ENCODE peak calls at places on chromosomes 2 and 18, in ten cellular contexts. R is hepatocyte; N is lower lobe of right lung; H is CD4-positive, CD25-positive, alpha-beta regulatory T cell; W is A673; G is sigmoid colon; O is right atrium auricular region; A is iPS DF 6.9; I is OCI-LY7; F is Caco-2. M is an unnamed sample.

GRCh38 chr2:216732334-216732733 is 37.0 kb upstream of the IGFBP5 start:
- DNase-seq in R (no peak), N (no peak), H (no peak), W (no peak), G (no peak), O (no peak), A (no peak), I (no peak), F (no peak), M (no peak)

GRCh38 chr2:234989183-234989701 is 37.4 kb downstream of the SH3BP4 start:
- DNase-seq in R (no peak), N (peak; percentile 94), H (no peak), W (peak; percentile 45), G (peak; percentile 91), O (peak; percentile 84), A (no peak), I (no peak), F (no peak), M (no peak)

GRCh38 chr2:217263796-217264195 is 403.9 kb upstream of the TNP1 start:
- DNase-seq in R (no peak), N (no peak), H (no peak), W (no peak), G (peak; percentile 65), O (no peak), A (no peak), I (no peak), F (no peak), M (no peak)

GRCh38 chr18:7566587-7567486 is at the start of gene PTPRM:
- DNase-seq in R (peak; percentile 94), N (peak; percentile 89), H (peak; percentile 19), W (peak; percentile 3), G (peak; percentile 97), O (peak; percentile 93), A (no peak), I (no peak), F (peak; percentile 89), M (peak; percentile 53)

GRCh38 chr2:37226863-37227262 is 4.5 kb downstream of the CEBPZ start:
- DNase-seq in R (no peak), N (no peak), H (no peak), W (no peak), G (no peak), O (no peak), A (no peak), I (no peak), F (no peak), M (peak; percentile 66)

GRCh38 chr2:167818521-167818920 is 428.9 kb downstream of the STK39 start:
- DNase-seq in R (no peak), N (no peak), H (no peak), W (no peak), G (no peak), O (no peak), A (no peak), I (no peak), F (no peak), M (no peak)

GRCh38 chr2:159557437-159558034 is 58.8 kb downstream of the BAZ2B start:
- DNase-seq in R (peak; percentile 19), N (no peak), H (no peak), W (peak; percentile 42), G (no peak), O (no peak), A (peak; percentile 16), I (peak; percentile 6), F (peak; percentile 57), M (no peak)

GRCh38 chr2:178282075-178282474 is 87.8 kb downstream of the OSBPL6 start:
- DNase-seq in R (peak; percentile 43), N (no peak), H (no peak), W (no peak), G (no peak), O (no peak), A (no peak), I (no peak), F (peak; percentile 28), M (no peak)

GRCh38 chr2:20491739-20492531 is 45.1 kb downstream of the RHOB start:
- DNase-seq in R (peak; percentile 66), N (no peak), H (no peak), W (no peak), G (peak; percentile 88), O (no peak), A (no peak), I (no peak), F (no peak), M (no peak)

DNA sequence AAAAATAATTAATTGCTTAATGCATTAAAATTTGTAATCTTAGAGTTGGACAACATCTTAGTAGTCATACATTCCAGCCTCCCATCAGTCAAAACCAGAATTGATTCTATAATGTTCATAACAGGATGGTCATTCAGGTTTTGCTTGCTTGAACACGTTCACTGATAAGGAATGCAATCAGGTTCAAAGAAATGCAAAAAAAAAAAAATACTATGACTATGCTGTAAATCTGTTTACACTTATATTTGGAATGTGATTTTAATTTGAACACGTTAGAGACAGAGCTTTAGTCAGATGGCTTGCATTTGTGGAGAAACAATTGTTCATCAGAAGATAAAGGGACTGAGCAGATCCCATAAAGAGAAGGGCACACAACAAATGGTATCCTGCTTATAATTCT is 131.3 kb upstream of the UNC80 start:
- DNase-seq in R (no peak), N (no peak), H (no peak), W (no peak), G (no peak), O (no peak), A (no peak), I (no peak), F (no peak), M (no peak)
- H3K4me1 ChIP-seq in R (no peaks in the 10 kb centered on the region), N (no peaks in the 10 kb centered on the region), H (no peaks in the 10 kb centered on the region), W (no peaks in the 10 kb centered on the region), G (no peaks in the 10 kb centered on the region), O (no peaks in the 10 kb centered on the region), A (no peaks in the 10 kb centered on the region), I (no peaks in the 10 kb centered on the region), F (no peaks in the 10 kb centered on the region), M (no peaks in the 10 kb centered on the region)

GRCh38 chr2:74205586-74205985 is 7.2 kb downstream of the MTHFD2 start:
- DNase-seq in R (peak; percentile 27), N (no peak), H (peak; percentile 7), W (no peak), G (no peak), O (no peak), A (no peak), I (no peak), F (no peak), M (no peak)

GRCh38 chr2:74205113-74205512 is 6.7 kb downstream of the MTHFD2 start:
- DNase-seq in R (no peak), N (no peak), H (no peak), W (no peak), G (no peak), O (no peak), A (no peak), I (no peak), F (no peak), M (no peak)

GRCh38 chr2:74201596-74201995 is 3.2 kb downstream of the MTHFD2 start:
- DNase-seq in R (no peak), N (no peak), H (no peak), W (no peak), G (no peak), O (no peak), A (no peak), I (no peak), F (no peak), M (no peak)

GRCh38 chr2:74206180-74206688 is 7.8 kb downstream of the MTHFD2 start:
- DNase-seq in R (peak; percentile 20), N (no peak), H (peak; percentile 7), W (no peak), G (no peak), O (no peak), A (no peak), I (no peak), F (no peak), M (no peak)

DNA sequence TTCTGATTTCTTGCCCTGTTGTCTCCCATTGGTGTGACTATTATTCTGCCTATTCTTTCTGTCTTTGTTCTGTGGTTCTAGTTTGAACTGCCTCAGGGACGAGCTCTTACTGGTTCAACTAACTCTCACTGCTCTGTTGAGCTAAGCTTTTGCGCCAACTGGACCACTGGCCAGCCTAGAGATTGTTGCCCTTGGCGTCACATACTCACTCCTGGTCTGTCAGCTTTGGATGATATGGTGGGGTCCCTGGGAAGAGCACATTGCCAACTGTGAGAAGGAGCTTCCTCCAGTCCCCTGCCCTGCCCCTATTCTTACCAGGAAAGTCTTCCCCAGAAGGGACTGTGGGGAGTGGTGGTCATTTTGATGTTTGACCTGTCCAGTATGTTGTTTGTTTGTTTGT is 6.0 kb downstream of the MTHFD2 start:
- DNase-seq in R (no peak), N (no peak), H (no peak), W (no peak), G (no peak), O (no peak), A (no peak), I (no peak), F (no peak), M (no peak)
- H3K4me1 ChIP-seq in R (peaks cover 15% of the 10 kb centered on the region), N (peaks cover 43% of the 10 kb centered on the region), H (peaks cover 49% of the 10 kb centered on the region), W (peaks cover 23% of the 10 kb centered on the region), G (no peaks in the 10 kb centered on the region), O (no peaks in the 10 kb centered on the region), A (peaks cover 6% of the 10 kb centered on the region), I (peaks cover 54% of the 10 kb centered on the region), F (peaks cover 12% of the 10 kb centered on the region), M (peaks cover 25% of the 10 kb centered on the region)

DNA sequence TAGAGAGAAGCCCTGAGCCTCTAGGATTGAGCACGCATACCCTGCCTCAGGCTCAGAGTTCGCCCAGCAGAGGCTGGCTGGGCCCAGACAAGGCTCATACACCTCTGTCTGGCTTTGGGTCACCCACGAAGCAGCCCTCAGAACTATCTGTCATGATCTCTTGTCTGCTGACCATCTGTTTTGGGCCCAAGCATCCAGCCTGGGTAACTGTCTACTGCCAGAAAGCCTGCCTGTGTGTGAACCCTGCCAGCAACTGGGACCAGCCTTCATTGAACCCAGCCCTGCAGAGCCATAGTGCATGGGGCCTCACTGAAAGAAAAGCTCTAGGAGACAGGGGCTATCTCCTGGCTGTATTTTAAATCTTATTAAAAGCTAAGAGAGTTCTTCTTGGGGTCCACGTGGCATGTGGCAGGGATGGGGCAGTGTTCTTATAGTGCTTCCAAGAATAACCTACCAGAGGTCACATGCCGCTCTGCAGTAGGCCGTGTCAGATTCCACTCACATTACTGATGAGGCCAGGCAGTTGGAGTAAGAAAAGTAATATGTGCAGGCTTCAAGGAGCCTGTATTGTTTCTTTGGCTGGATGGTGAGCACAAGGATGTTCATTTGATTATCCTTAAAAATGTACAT is 7.3 kb downstream of the TMEM127 start:
- DNase-seq in R (no peak), N (no peak), H (no peak), W (no peak), G (peak; percentile 53), O (no peak), A (no peak), I (no peak), F (no peak), M (no peak)
- H3K4me1 ChIP-seq in R (peaks cover 36% of the 10 kb centered on the region), N (peaks cover 96% of the 10 kb centered on the region), H (peaks cover 42% of the 10 kb centered on the region), W (no peaks in the 10 kb centered on the region), G (peaks cover 52% of the 10 kb centered on the region), O (peaks cover 5% of the 10 kb centered on the region), A (no peaks in the 10 kb centered on the region), I (peaks cover 22% of the 10 kb centered on the region), F (peaks cover 27% of the 10 kb centered on the region), M (peaks cover 3% of the 10 kb centered on the region)

DNA sequence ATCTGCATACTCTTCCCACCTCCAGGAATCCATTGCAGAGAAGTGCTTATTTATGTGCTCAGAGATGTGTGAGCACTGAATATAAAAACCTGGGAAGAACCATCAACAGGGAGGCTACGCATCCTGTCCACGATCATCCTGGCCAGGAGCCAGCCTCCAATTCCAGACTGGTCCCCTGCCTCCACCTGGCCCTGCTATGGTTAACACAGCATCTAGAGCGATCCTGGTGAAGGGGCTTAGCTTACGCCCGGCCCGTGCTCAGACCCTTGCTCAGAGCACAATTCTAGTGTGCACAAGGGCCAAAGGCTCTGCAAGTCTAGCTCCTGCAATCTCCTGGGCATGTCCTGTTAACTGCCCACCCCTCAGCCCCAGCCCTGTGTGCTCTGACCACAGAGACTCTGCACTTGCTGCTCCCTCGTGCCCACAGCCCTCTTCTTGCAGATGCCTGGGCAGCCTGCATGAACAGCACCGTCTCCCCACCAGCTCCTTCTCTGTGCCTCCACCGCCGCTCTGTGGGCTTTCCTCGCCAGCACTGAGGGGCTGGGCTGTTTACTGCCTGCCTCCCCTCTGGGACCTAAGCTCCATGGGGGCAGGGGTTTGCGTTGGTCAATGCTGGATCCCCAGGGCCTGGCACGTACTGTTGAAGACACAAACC is 6.5 kb downstream of the PER2 start:
- DNase-seq in R (no peak), N (peak; percentile 37), H (no peak), W (no peak), G (peak; percentile 63), O (no peak), A (no peak), I (no peak), F (no peak), M (no peak)
- H3K4me1 ChIP-seq in R (peaks cover 28% of the 10 kb centered on the region), N (peaks cover 56% of the 10 kb centered on the region), H (peaks cover 5% of the 10 kb centered on the region), W (peaks cover 10% of the 10 kb centered on the region), G (peaks cover 33% of the 10 kb centered on the region), O (no peaks in the 10 kb centered on the region), A (no peaks in the 10 kb centered on the region), I (peaks cover 21% of the 10 kb centered on the region), F (peaks cover 30% of the 10 kb centered on the region), M (peaks cover 16% of the 10 kb centered on the region)